ENCODE peak calls at places on chromosomes 12 and 14, in ten cellular contexts. D is fibroblast of mammary gland, U is brain microvascular endothelial cell, Y is HFFc6, M is GM06990, C is coronary artery, F is epithelial cell of esophagus, K is progenitor cell of endocrine pancreas, W is RWPE2, N is HFF-Myc. O is an unnamed sample.

GRCh38 chr14:53599221-53599945 is 357.2 kb downstream of the BMP4 start:
- DNase-seq in M (no peak), Y (no peak), W (no peak), D (no peak), C (no peak), K (no peak), F (no peak), N (no peak), U (no peak), O (no peak)

GRCh38 chr12:46506198-46506597 is 133.6 kb upstream of the SLC38A2 start:
- DNase-seq in W (no peak), Y (no peak), U (no peak), M (no peak), K (no peak), F (no peak), C (no peak), N (no peak), D (no peak), O (no peak)

GRCh38 chr12:94148841-94149780 is 734 bp downstream of the PLXNC1 start:
- DNase-seq in N (no peak), C (no peak), M (peak), K (peak), Y (no peak), D (peak), F (peak), U (peak), W (no peak), O (no peak)

GRCh38 chr14:53954551-53955233 is 1.9 kb downstream of the BMP4 start:
- DNase-seq in C (no peak), M (peak), U (peak), N (no peak), Y (no peak), W (no peak), K (no peak), D (peak), F (peak), O (no peak)

GRCh38 chr12:90938451-90938850 is 16.5 kb downstream of the CCER1 start:
- DNase-seq in Y (no peak), U (peak), K (no peak), C (no peak), N (no peak), M (no peak), F (peak), W (no peak), D (peak), O (no peak)

GRCh38 chr12:47885566-47885965 is 19.2 kb downstream of the VDR start:
- DNase-seq in C (no peak), N (no peak), D (no peak), U (no peak), W (no peak), K (no peak), M (no peak), Y (no peak), F (no peak), O (no peak)

GRCh38 chr12:26628234-26628633 is 204.8 kb downstream of the ITPR2 start:
- DNase-seq in C (no peak), F (peak), N (no peak), K (no peak), D (peak), U (no peak), W (no peak), Y (no peak), M (no peak), O (no peak)

GRCh38 chr14:88831285-88831684 is 6.8 kb downstream of the TTC8 start:
- DNase-seq in C (no peak), K (no peak), N (no peak), U (peak), F (peak), D (peak), Y (peak), M (no peak), W (no peak), O (no peak)

GRCh38 chr12:42794811-42795210 is 205.3 kb upstream of the PRICKLE1 start:
- DNase-seq in M (no peak), F (peak), C (no peak), N (no peak), D (peak), W (no peak), Y (peak), K (no peak), U (peak), O (no peak)

GRCh38 chr12:81079280-81080076 is 1.6 kb downstream of the ACSS3 start:
- DNase-seq in W (no peak), Y (no peak), M (no peak), K (no peak), F (no peak), D (no peak), N (no peak), U (no peak), C (no peak), O (no peak)

GRCh38 chr12:45553204-45553603 is 176.3 kb upstream of the ARID2 start:
- DNase-seq in N (no peak), K (no peak), F (peak), W (no peak), M (no peak), C (no peak), U (no peak), D (peak), Y (no peak), O (no peak)

GRCh38 chr12:117641885-117642284 is 280.5 kb upstream of the NOS1 start:
- DNase-seq in N (no peak), U (no peak), C (no peak), M (no peak), F (no peak), W (no peak), K (no peak), D (no peak), Y (no peak), O (no peak)

DNA sequence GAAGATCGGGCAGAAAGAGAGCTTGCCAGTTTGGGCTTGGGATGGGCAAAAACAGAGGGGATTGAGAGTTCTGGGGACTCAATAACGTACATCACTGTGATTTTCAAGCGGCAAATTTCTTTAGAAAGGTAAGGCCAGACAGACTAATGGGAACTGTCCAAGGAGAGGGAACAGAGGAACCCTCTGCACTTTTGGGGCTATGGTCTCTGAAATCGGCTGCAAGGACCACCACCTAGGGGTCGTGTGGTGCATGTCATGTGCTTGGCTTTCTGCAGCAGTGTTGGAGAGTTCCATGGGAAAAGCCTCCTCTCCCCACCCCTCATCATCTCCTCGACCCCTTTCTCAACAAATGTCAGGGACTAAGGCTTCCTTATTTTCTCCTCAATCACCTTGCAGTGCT is 79.6 kb downstream of the PPM1A start:
- DNase-seq in N (no peak), Y (no peak), C (no peak), D (no peak), M (no peak), K (no peak), W (no peak), F (no peak), U (no peak), O (no peak)
- TF ChIP-seq CTCF in N (no peak), Y (no peak), C (no peak), D (no peak), M (no peak), K (peak), W (no peak), F (no peak), U (no peak), O (no peak)

DNA sequence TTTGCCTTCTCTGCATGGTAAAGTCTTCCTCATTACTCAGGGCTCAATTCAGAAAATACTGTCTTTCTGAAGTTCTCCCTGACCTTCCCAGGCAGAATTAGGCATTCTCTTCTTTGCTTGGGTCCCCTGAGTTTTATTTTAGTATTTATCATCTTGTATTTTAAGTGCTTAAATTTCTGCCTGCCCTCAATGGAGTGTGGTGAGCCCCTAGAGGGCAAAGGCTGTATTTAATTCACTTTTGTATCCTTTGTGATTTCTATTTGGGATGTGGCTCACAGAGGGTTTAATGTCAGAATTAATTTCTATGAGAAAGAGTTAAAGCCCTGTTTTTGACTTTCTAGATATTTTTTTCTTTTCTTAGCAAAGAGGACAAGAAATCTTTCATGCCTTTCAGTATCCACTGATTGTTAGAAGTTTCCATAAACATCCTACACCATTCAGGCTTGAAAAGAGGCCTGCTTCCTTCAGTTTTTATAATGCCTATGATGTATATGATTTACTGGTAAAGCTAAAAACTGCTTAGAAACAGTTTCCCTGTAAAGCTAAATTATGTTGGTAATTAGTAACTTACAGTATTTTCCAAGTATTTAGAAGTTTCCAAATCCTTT is 55.6 kb upstream of the PTPRB start:
- DNase-seq in M (no peak), U (peak), Y (peak), C (no peak), W (no peak), N (no peak), D (peak), F (peak), K (no peak), O (no peak)
- TF ChIP-seq CTCF in M (peak), U (peak), Y (peak), C (no peak), W (peak), N (peak), D (peak), F (peak), K (peak), O (peak)

DNA sequence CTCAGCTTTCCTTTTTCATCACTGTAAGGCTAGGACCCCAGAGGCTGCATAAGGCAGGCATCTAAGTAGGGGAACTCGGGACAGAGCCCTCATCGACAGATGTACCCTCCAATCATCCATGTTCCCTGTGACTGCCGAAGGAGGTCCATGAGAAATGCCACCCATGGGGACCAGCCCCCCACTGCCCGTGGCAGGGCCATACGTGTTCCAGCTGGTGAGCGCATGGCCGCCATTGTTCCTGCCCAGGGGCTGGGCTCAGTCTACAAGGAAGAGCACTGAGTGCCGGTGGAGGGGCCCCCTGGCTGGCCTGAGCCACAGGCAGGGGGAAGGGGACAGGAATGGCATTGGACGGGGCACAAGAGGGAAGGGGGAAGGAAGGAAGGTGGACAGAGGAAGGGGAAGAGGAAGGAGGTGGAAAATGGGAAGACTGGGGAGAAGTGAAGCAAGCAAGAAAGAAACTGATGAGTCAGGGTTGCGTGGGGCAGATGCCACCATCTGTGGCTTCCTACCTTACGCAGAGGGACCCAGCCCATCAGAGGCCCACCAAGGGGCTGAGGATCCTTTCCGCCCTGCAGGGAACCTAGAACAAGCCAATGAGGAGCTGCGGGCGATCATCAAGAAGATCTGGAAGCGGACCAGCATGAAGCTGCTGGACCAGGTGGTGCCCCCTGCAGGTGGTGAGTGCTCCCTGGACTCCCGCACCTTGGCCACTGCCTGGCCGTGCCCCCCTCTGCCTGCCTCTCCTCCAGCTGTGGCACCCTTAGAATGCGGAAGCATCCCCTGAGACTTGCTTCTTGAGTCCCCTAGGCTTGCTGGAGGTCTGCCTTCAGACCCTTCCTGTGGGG is 120.6 kb upstream of the FKBP4 start:
- DNase-seq in N (no peak), W (no peak), F (no peak), M (no peak), U (no peak), K (no peak), Y (no peak), D (no peak), C (peak), O (no peak)
- TF ChIP-seq CTCF in N (peak), W (no peak), F (no peak), M (peak), U (peak), K (peak), Y (peak), D (no peak), C (no peak), O (no peak)

GRCh38 chr14:34874386-34875030 is 652 bp downstream of the BAZ1A start:
- DNase-seq in M (peak), K (peak), Y (peak), C (peak), D (peak), U (peak), N (no peak), F (peak), W (peak), O (no peak)
- TF ChIP-seq CTCF in M (peak), K (no peak), Y (no peak), C (peak), D (no peak), U (no peak), N (no peak), F (no peak), W (peak), O (no peak)

DNA sequence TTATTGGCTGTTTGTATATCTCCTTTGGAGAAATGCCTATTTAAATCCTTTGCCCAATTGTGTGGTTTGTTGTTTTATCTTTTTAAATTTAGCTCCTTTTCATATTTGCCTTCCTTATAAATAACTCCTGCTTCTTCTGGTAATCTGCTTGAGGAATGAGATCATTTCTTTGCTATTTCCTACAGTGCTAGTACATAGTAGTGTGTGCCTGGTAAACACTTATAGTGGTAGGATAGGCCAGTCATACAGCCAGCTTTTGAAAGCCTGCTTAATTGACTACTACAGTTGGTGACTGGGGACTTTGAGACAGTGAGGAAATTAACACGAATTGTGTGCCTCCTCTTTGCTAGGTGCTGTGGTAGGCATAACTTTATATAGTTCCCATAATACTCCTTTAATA is 68.7 kb downstream of the BORCS5 start:
- DNase-seq in C (no peak), K (no peak), D (peak), F (peak), N (no peak), Y (peak), U (no peak), W (no peak), M (no peak), O (peak)
- TF ChIP-seq CTCF in C (no peak), K (no peak), D (no peak), F (no peak), N (no peak), Y (no peak), U (no peak), W (no peak), M (no peak), O (no peak)

GRCh38 chr14:39419272-39419671 is 13.0 kb downstream of the FBXO33 start:
- DNase-seq in F (no peak), N (no peak), Y (no peak), M (no peak), W (no peak), D (peak), K (no peak), U (no peak), C (no peak), O (no peak)
- TF ChIP-seq CTCF in F (no peak), N (peak), Y (peak), M (no peak), W (peak), D (peak), K (no peak), U (no peak), C (no peak), O (no peak)

DNA sequence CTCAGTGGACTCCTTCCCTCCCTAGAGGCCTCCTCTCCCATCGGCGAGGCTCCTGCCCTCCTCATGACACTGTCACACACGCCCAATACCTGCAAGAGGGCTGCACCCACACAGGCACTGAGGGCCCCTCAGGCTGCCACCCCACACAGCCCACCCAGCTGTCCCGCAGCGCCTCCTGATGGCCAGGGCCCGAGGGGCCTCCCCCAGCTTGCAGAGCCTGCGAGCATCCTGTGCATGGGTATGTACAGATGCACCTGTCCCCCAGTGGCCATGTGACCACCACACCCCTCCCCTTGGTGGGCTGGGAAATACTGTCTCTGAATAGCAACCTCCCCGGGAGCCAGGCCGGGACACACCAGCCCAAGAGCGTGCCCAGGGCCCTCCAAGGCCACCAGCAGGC is 19.0 kb upstream of the NUDT14 start:
- DNase-seq in Y (no peak), M (no peak), K (no peak), W (no peak), N (no peak), F (no peak), D (no peak), C (no peak), U (no peak), O (no peak)
- TF ChIP-seq CTCF in Y (peak), M (peak), K (no peak), W (no peak), N (peak), F (no peak), D (no peak), C (no peak), U (peak), O (no peak)

O was measured in LNCaP clone FGC.